ENCODE peak calls at places on chromosome 19, in five cellular contexts. One of them, this sample, is unnamed.

GRCh38 chr19:12453495-12453894 is 12.7 kb upstream of the ZNF443 start:
- DNase-seq in CD8-positive, alpha-beta memory T cell: no peak
- DNase-seq in NAMALWA: no peak
- DNase-seq in Caco-2: no peak
- DNase-seq in stimulated activated CD4-positive, alpha-beta T cell treated with anti-CD3 and anti-CD28 coated beads, Interleukin-2, amount 100 ng/mL, for 48 hours: no peak
- DNase-seq in this sample: peak

GRCh38 chr19:16106121-16106520 is 5.6 kb upstream of the RAB8A start:
- DNase-seq in CD8-positive, alpha-beta memory T cell: no peak
- DNase-seq in NAMALWA: no peak
- DNase-seq in Caco-2: no peak
- DNase-seq in stimulated activated CD4-positive, alpha-beta T cell treated with anti-CD3 and anti-CD28 coated beads, Interleukin-2, amount 100 ng/mL, for 48 hours: no peak
- DNase-seq in this sample: no peak

GRCh38 chr19:8585894-8586750 is 8.9 kb upstream of the MYO1F start:
- DNase-seq in CD8-positive, alpha-beta memory T cell: no peak
- DNase-seq in NAMALWA: peak
- DNase-seq in Caco-2: peak
- DNase-seq in stimulated activated CD4-positive, alpha-beta T cell treated with anti-CD3 and anti-CD28 coated beads, Interleukin-2, amount 100 ng/mL, for 48 hours: peak
- DNase-seq in this sample: peak

GRCh38 chr19:10517760-10518443 is 655 bp upstream of the S1PR5 start:
- DNase-seq in CD8-positive, alpha-beta memory T cell: peak
- DNase-seq in NAMALWA: no peak
- DNase-seq in Caco-2: no peak
- DNase-seq in stimulated activated CD4-positive, alpha-beta T cell treated with anti-CD3 and anti-CD28 coated beads, Interleukin-2, amount 100 ng/mL, for 48 hours: no peak
- DNase-seq in this sample: peak

GRCh38 chr19:48194041-48194871 is 23.8 kb downstream of the ZSWIM9 start:
- DNase-seq in CD8-positive, alpha-beta memory T cell: no peak
- DNase-seq in NAMALWA: peak
- DNase-seq in Caco-2: peak
- DNase-seq in stimulated activated CD4-positive, alpha-beta T cell treated with anti-CD3 and anti-CD28 coated beads, Interleukin-2, amount 100 ng/mL, for 48 hours: peak
- DNase-seq in this sample: no peak

GRCh38 chr19:12982648-12983047 is 12.6 kb upstream of the NFIX start:
- DNase-seq in CD8-positive, alpha-beta memory T cell: no peak
- DNase-seq in NAMALWA: no peak
- DNase-seq in Caco-2: no peak
- DNase-seq in stimulated activated CD4-positive, alpha-beta T cell treated with anti-CD3 and anti-CD28 coated beads, Interleukin-2, amount 100 ng/mL, for 48 hours: no peak
- DNase-seq in this sample: no peak

GRCh38 chr19:52651956-52652355 is 13.8 kb upstream of the ZNF83 start:
- DNase-seq in CD8-positive, alpha-beta memory T cell: no peak
- DNase-seq in NAMALWA: no peak
- DNase-seq in Caco-2: no peak
- DNase-seq in stimulated activated CD4-positive, alpha-beta T cell treated with anti-CD3 and anti-CD28 coated beads, Interleukin-2, amount 100 ng/mL, for 48 hours: no peak
- DNase-seq in this sample: no peak

GRCh38 chr19:16825312-16826168 is 3.7 kb upstream of the SIN3B start:
- DNase-seq in CD8-positive, alpha-beta memory T cell: no peak
- DNase-seq in NAMALWA: no peak
- DNase-seq in Caco-2: no peak
- DNase-seq in stimulated activated CD4-positive, alpha-beta T cell treated with anti-CD3 and anti-CD28 coated beads, Interleukin-2, amount 100 ng/mL, for 48 hours: no peak
- DNase-seq in this sample: no peak

GRCh38 chr19:34259367-34259865 is 5.1 kb downstream of the GARRE1 start:
- DNase-seq in CD8-positive, alpha-beta memory T cell: no peak
- DNase-seq in NAMALWA: no peak
- DNase-seq in Caco-2: no peak
- DNase-seq in stimulated activated CD4-positive, alpha-beta T cell treated with anti-CD3 and anti-CD28 coated beads, Interleukin-2, amount 100 ng/mL, for 48 hours: no peak
- DNase-seq in this sample: no peak